ENCODE peak calls at places on chromosomes 13 and 19, in ten cellular contexts. One of them, this sample, is unnamed.

GRCh38 chr13:54433511-54434206 is 1405.0 kb downstream of the OLFM4 start:
- DNase-seq in mucosa of descending colon: peak; percentile 52
- DNase-seq in mesothelial cell of epicardium: no peak
- DNase-seq in astrocyte: no peak
- DNase-seq in AG09309: no peak
- DNase-seq in progenitor cell of endocrine pancreas: no peak
- DNase-seq in OCI-LY7: no peak
- DNase-seq in fibroblast of mammary gland: no peak
- DNase-seq in astrocyte of the spinal cord: no peak
- DNase-seq in suprapubic skin: no peak
- DNase-seq in this sample: no peak

GRCh38 chr13:32124743-32125142 is 93.2 kb downstream of the FRY start:
- DNase-seq in mesothelial cell of epicardium: no peak
- DNase-seq in progenitor cell of endocrine pancreas: no peak
- DNase-seq in astrocyte: no peak
- DNase-seq in fibroblast of mammary gland: no peak
- DNase-seq in suprapubic skin: no peak
- DNase-seq in OCI-LY7: no peak
- DNase-seq in astrocyte of the spinal cord: no peak
- DNase-seq in AG09309: no peak
- DNase-seq in mucosa of descending colon: no peak
- DNase-seq in this sample: no peak

GRCh38 chr13:34776390-34776981 is 165.6 kb upstream of the NBEA start:
- DNase-seq in OCI-LY7: no peak
- DNase-seq in astrocyte of the spinal cord: no peak
- DNase-seq in AG09309: no peak
- DNase-seq in suprapubic skin: no peak
- DNase-seq in mesothelial cell of epicardium: no peak
- DNase-seq in fibroblast of mammary gland: no peak
- DNase-seq in progenitor cell of endocrine pancreas: no peak
- DNase-seq in astrocyte: no peak
- DNase-seq in mucosa of descending colon: no peak
- DNase-seq in this sample: no peak

GRCh38 chr13:103898481-103898880 is 832.3 kb upstream of the SLC10A2 start:
- DNase-seq in suprapubic skin: no peak
- DNase-seq in mesothelial cell of epicardium: no peak
- DNase-seq in astrocyte: no peak
- DNase-seq in AG09309: no peak
- DNase-seq in astrocyte of the spinal cord: no peak
- DNase-seq in mucosa of descending colon: no peak
- DNase-seq in fibroblast of mammary gland: no peak
- DNase-seq in OCI-LY7: no peak
- DNase-seq in progenitor cell of endocrine pancreas: no peak
- DNase-seq in this sample: no peak

GRCh38 chr19:19445911-19446361 is 40.5 kb downstream of the GATAD2A start:
- DNase-seq in mesothelial cell of epicardium: no peak
- DNase-seq in AG09309: no peak
- DNase-seq in astrocyte of the spinal cord: no peak
- DNase-seq in suprapubic skin: no peak
- DNase-seq in progenitor cell of endocrine pancreas: no peak
- DNase-seq in OCI-LY7: peak; percentile 28
- DNase-seq in astrocyte: peak; percentile 33
- DNase-seq in fibroblast of mammary gland: peak; percentile 49
- DNase-seq in mucosa of descending colon: no peak
- DNase-seq in this sample: no peak

GRCh38 chr13:43407023-43407581 is 379.7 kb downstream of the ENOX1 start:
- DNase-seq in mesothelial cell of epicardium: no peak
- DNase-seq in AG09309: no peak
- DNase-seq in progenitor cell of endocrine pancreas: no peak
- DNase-seq in mucosa of descending colon: no peak
- DNase-seq in suprapubic skin: no peak
- DNase-seq in OCI-LY7: no peak
- DNase-seq in fibroblast of mammary gland: no peak
- DNase-seq in astrocyte: no peak
- DNase-seq in astrocyte of the spinal cord: no peak
- DNase-seq in this sample: no peak

GRCh38 chr13:110991991-110992508 is 77.2 kb upstream of the ANKRD10 start:
- DNase-seq in mesothelial cell of epicardium: no peak
- DNase-seq in astrocyte: no peak
- DNase-seq in fibroblast of mammary gland: no peak
- DNase-seq in progenitor cell of endocrine pancreas: no peak
- DNase-seq in AG09309: no peak
- DNase-seq in suprapubic skin: no peak
- DNase-seq in OCI-LY7: no peak
- DNase-seq in mucosa of descending colon: no peak
- DNase-seq in astrocyte of the spinal cord: no peak
- DNase-seq in this sample: no peak

GRCh38 chr19:37992761-37993160 is 85.8 kb downstream of the SIPA1L3 start:
- DNase-seq in suprapubic skin: no peak
- DNase-seq in progenitor cell of endocrine pancreas: no peak
- DNase-seq in astrocyte: no peak
- DNase-seq in astrocyte of the spinal cord: no peak
- DNase-seq in mucosa of descending colon: no peak
- DNase-seq in fibroblast of mammary gland: no peak
- DNase-seq in AG09309: no peak
- DNase-seq in mesothelial cell of epicardium: no peak
- DNase-seq in OCI-LY7: no peak
- DNase-seq in this sample: no peak

GRCh38 chr13:43132911-43133310 is 109.5 kb downstream of the DNAJC15 start:
- DNase-seq in suprapubic skin: no peak
- DNase-seq in progenitor cell of endocrine pancreas: no peak
- DNase-seq in astrocyte: no peak
- DNase-seq in mucosa of descending colon: no peak
- DNase-seq in mesothelial cell of epicardium: no peak
- DNase-seq in astrocyte of the spinal cord: no peak
- DNase-seq in AG09309: no peak
- DNase-seq in OCI-LY7: peak; percentile 52
- DNase-seq in fibroblast of mammary gland: no peak
- DNase-seq in this sample: no peak

GRCh38 chr13:36736119-36736726 is 62.4 kb downstream of the SERTM1 start:
- DNase-seq in suprapubic skin: no peak
- DNase-seq in OCI-LY7: peak; percentile 54
- DNase-seq in AG09309: peak; percentile 31
- DNase-seq in astrocyte of the spinal cord: peak; percentile 72
- DNase-seq in mesothelial cell of epicardium: peak; percentile 33
- DNase-seq in fibroblast of mammary gland: peak; percentile 67
- DNase-seq in astrocyte: peak; percentile 37
- DNase-seq in progenitor cell of endocrine pancreas: peak; percentile 30
- DNase-seq in mucosa of descending colon: peak; percentile 57
- DNase-seq in this sample: no peak

GRCh38 chr19:38004505-38005223 is 97.7 kb downstream of the SIPA1L3 start:
- DNase-seq in mucosa of descending colon: peak; percentile 63
- DNase-seq in suprapubic skin: peak; percentile 94
- DNase-seq in fibroblast of mammary gland: peak; percentile 97
- DNase-seq in OCI-LY7: peak; percentile 93
- DNase-seq in progenitor cell of endocrine pancreas: peak; percentile 18
- DNase-seq in astrocyte: peak; percentile 96
- DNase-seq in mesothelial cell of epicardium: peak; percentile 56
- DNase-seq in astrocyte of the spinal cord: peak; percentile 97
- DNase-seq in AG09309: peak; percentile 96
- DNase-seq in this sample: peak; percentile 47

GRCh38 chr13:103431880-103432279 is 365.7 kb upstream of the SLC10A2 start:
- DNase-seq in fibroblast of mammary gland: no peak
- DNase-seq in astrocyte: no peak
- DNase-seq in progenitor cell of endocrine pancreas: no peak
- DNase-seq in suprapubic skin: no peak
- DNase-seq in mucosa of descending colon: no peak
- DNase-seq in OCI-LY7: no peak
- DNase-seq in AG09309: no peak
- DNase-seq in astrocyte of the spinal cord: no peak
- DNase-seq in mesothelial cell of epicardium: no peak
- DNase-seq in this sample: no peak

GRCh38 chr19:45960595-45961235 is 12.9 kb downstream of the NOVA2 start:
- DNase-seq in suprapubic skin: no peak
- DNase-seq in OCI-LY7: no peak
- DNase-seq in AG09309: no peak
- DNase-seq in astrocyte of the spinal cord: no peak
- DNase-seq in mucosa of descending colon: no peak
- DNase-seq in fibroblast of mammary gland: no peak
- DNase-seq in mesothelial cell of epicardium: no peak
- DNase-seq in astrocyte: no peak
- DNase-seq in progenitor cell of endocrine pancreas: no peak
- DNase-seq in this sample: no peak
- TF ChIP-seq CTCF in suprapubic skin: no peak
- TF ChIP-seq CTCF in OCI-LY7: peak; percentile 11
- TF ChIP-seq CTCF in AG09309: no peak
- TF ChIP-seq CTCF in astrocyte of the spinal cord: no peak
- TF ChIP-seq CTCF in mucosa of descending colon: no peak
- TF ChIP-seq CTCF in fibroblast of mammary gland: no peak
- TF ChIP-seq CTCF in mesothelial cell of epicardium: no peak
- TF ChIP-seq CTCF in astrocyte: no peak
- TF ChIP-seq CTCF in progenitor cell of endocrine pancreas: peak; percentile 29
- TF ChIP-seq CTCF in this sample: no peak

GRCh38 chr19:40229484-40229883 is 3.0 kb upstream of the CCNP start:
- DNase-seq in fibroblast of mammary gland: peak; percentile 68
- DNase-seq in astrocyte: peak; percentile 47
- DNase-seq in progenitor cell of endocrine pancreas: no peak
- DNase-seq in OCI-LY7: no peak
- DNase-seq in suprapubic skin: no peak
- DNase-seq in AG09309: no peak
- DNase-seq in mucosa of descending colon: no peak
- DNase-seq in mesothelial cell of epicardium: no peak
- DNase-seq in astrocyte of the spinal cord: peak; percentile 22
- DNase-seq in this sample: no peak

GRCh38 chr19:40231057-40231456 is 4.6 kb upstream of the CCNP start:
- DNase-seq in progenitor cell of endocrine pancreas: no peak
- DNase-seq in astrocyte: no peak
- DNase-seq in fibroblast of mammary gland: no peak
- DNase-seq in astrocyte of the spinal cord: no peak
- DNase-seq in AG09309: no peak
- DNase-seq in suprapubic skin: no peak
- DNase-seq in mucosa of descending colon: no peak
- DNase-seq in OCI-LY7: no peak
- DNase-seq in mesothelial cell of epicardium: no peak
- DNase-seq in this sample: no peak

GRCh38 chr19:40228863-40229262 is 2.4 kb upstream of the CCNP start:
- DNase-seq in progenitor cell of endocrine pancreas: no peak
- DNase-seq in astrocyte: no peak
- DNase-seq in suprapubic skin: no peak
- DNase-seq in mucosa of descending colon: no peak
- DNase-seq in mesothelial cell of epicardium: no peak
- DNase-seq in astrocyte of the spinal cord: no peak
- DNase-seq in fibroblast of mammary gland: no peak
- DNase-seq in AG09309: no peak
- DNase-seq in OCI-LY7: no peak
- DNase-seq in this sample: no peak

GRCh38 chr19:40229926-40230417 is 3.5 kb upstream of the CCNP start:
- DNase-seq in OCI-LY7: no peak
- DNase-seq in mucosa of descending colon: no peak
- DNase-seq in suprapubic skin: no peak
- DNase-seq in progenitor cell of endocrine pancreas: no peak
- DNase-seq in mesothelial cell of epicardium: no peak
- DNase-seq in astrocyte: no peak
- DNase-seq in astrocyte of the spinal cord: no peak
- DNase-seq in fibroblast of mammary gland: no peak
- DNase-seq in AG09309: no peak
- DNase-seq in this sample: no peak

GRCh38 chr19:40228371-40228770 is 1.9 kb upstream of the CCNP start:
- DNase-seq in mesothelial cell of epicardium: no peak
- DNase-seq in OCI-LY7: no peak
- DNase-seq in suprapubic skin: no peak
- DNase-seq in mucosa of descending colon: no peak
- DNase-seq in astrocyte of the spinal cord: no peak
- DNase-seq in astrocyte: no peak
- DNase-seq in progenitor cell of endocrine pancreas: no peak
- DNase-seq in AG09309: no peak
- DNase-seq in fibroblast of mammary gland: no peak
- DNase-seq in this sample: no peak
- TF ChIP-seq CTCF in mesothelial cell of epicardium: no peak
- TF ChIP-seq CTCF in OCI-LY7: no peak
- TF ChIP-seq CTCF in suprapubic skin: no peak
- TF ChIP-seq CTCF in mucosa of descending colon: no peak
- TF ChIP-seq CTCF in astrocyte of the spinal cord: no peak
- TF ChIP-seq CTCF in astrocyte: no peak
- TF ChIP-seq CTCF in progenitor cell of endocrine pancreas: no peak
- TF ChIP-seq CTCF in AG09309: no peak
- TF ChIP-seq CTCF in fibroblast of mammary gland: no peak
- TF ChIP-seq CTCF in this sample: no peak

DNA sequence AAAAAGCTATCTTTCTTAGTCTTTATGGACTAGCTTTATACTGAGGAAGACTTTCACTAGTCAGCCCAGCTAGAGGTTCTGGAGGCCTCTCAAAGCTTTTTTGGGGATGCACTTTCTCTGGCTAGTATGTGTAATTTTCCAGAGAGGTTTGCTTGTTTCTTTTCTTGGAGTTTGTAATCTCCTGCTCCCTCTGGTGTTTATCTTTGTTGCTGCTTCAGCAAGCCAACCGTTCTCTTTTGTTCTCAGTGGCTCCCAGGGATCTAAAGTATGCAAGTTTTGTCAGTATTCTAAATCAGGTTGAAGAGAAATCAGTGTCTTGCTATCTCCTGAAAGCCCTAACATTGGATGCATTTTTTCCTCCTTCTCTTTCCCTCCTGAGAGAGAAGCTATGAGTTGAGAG is 121.1 kb upstream of the MYO16 start:
- DNase-seq in fibroblast of mammary gland: peak; percentile 30
- DNase-seq in AG09309: no peak
- DNase-seq in mucosa of descending colon: peak; percentile 5
- DNase-seq in progenitor cell of endocrine pancreas: no peak
- DNase-seq in mesothelial cell of epicardium: no peak
- DNase-seq in astrocyte of the spinal cord: peak; percentile 52
- DNase-seq in OCI-LY7: peak; percentile 0
- DNase-seq in suprapubic skin: no peak
- DNase-seq in astrocyte: peak; percentile 6
- DNase-seq in this sample: no peak
- TF ChIP-seq CTCF in fibroblast of mammary gland: peak; percentile 53
- TF ChIP-seq CTCF in AG09309: no peak
- TF ChIP-seq CTCF in mucosa of descending colon: no peak
- TF ChIP-seq CTCF in progenitor cell of endocrine pancreas: peak; percentile 61
- TF ChIP-seq CTCF in mesothelial cell of epicardium: no peak
- TF ChIP-seq CTCF in astrocyte of the spinal cord: peak; percentile 73
- TF ChIP-seq CTCF in OCI-LY7: peak; percentile 21
- TF ChIP-seq CTCF in suprapubic skin: no peak
- TF ChIP-seq CTCF in astrocyte: peak; percentile 69
- TF ChIP-seq CTCF in this sample: no peak

DNA sequence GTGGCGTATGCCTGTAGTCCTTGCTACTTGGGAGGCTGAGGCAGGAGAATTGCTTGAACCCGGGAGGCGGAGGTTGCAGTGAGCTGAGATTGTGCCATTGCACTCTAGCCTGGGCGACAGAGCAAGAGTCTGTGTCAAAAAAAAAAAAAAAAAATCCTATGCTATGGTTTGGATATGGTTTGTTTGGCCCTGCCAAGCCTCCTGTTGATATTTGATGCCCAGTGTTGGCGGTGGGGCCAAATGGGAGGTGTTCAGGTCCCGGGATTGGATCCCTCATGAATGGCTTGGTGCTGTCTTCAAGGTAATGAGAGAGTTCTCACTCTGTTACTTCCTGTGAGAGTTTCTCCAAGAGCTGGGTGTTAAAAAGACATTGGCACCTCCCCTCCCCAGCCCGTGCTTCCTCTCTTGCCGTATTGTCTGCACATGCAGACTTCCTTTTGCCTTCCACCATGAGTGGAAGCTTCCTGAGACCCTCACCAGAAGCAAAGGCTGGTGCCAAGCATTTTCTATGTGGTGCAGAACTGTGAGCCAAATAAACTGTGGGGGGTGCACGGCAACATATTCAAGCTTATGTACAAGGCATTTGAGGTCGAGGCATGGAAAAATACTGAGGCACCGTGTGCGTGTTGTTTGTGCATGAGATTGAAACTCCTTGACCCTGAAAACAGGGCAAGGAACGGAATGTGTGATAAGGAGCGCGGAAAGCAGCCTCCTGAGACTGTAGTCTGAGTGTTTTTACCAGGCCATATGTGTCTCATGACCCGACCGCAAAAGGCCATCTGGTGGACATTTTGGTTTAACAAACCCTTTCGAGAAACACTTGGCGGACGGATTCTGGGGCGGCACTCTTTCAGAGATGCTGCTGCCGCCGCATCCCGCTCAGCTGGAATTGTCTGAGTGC is 7.3 kb downstream of the SIGLEC9 start:
- DNase-seq in mesothelial cell of epicardium: no peak
- DNase-seq in astrocyte: no peak
- DNase-seq in mucosa of descending colon: peak; percentile 50
- DNase-seq in fibroblast of mammary gland: peak; percentile 81
- DNase-seq in suprapubic skin: peak; percentile 78
- DNase-seq in astrocyte of the spinal cord: peak; percentile 1
- DNase-seq in progenitor cell of endocrine pancreas: no peak
- DNase-seq in AG09309: no peak
- DNase-seq in OCI-LY7: no peak
- DNase-seq in this sample: no peak
- TF ChIP-seq CTCF in mesothelial cell of epicardium: no peak
- TF ChIP-seq CTCF in astrocyte: no peak
- TF ChIP-seq CTCF in mucosa of descending colon: no peak
- TF ChIP-seq CTCF in fibroblast of mammary gland: peak; percentile 16
- TF ChIP-seq CTCF in suprapubic skin: no peak
- TF ChIP-seq CTCF in astrocyte of the spinal cord: no peak
- TF ChIP-seq CTCF in progenitor cell of endocrine pancreas: no peak
- TF ChIP-seq CTCF in AG09309: no peak
- TF ChIP-seq CTCF in OCI-LY7: no peak
- TF ChIP-seq CTCF in this sample: no peak